ENCODE peak calls at places on chromosomes 6 and 20, in five cellular contexts. L, R, P, E and Y are unnamed samples.

GRCh38 chr6:158837684-158838625 is 18.8 kb upstream of the EZR start:
- DNase-seq in P (no peak), L (no peak), E (no peak), R (no peak), Y (no peak)

GRCh38 chr20:59515013-59515905 is 89.1 kb upstream of the PHACTR3 start:
- DNase-seq in R (peak), L (no peak), E (no peak), P (peak), Y (peak)

GRCh38 chr20:44643596-44644383 is 7.7 kb downstream of the ADA start:
- DNase-seq in P (no peak), L (no peak), E (peak), R (peak), Y (peak)

GRCh38 chr6:17907467-17908229 is 79.8 kb downstream of the KIF13A start:
- DNase-seq in E (peak), P (peak), L (peak), R (peak), Y (peak)

GRCh38 chr20:5918856-5919633 is 31.3 kb downstream of the TRMT6 start:
- DNase-seq in R (peak), E (peak), P (no peak), L (no peak), Y (peak)

GRCh38 chr20:37202267-37202943 is 23.1 kb upstream of the MROH8 start:
- DNase-seq in R (peak), L (no peak), P (peak), E (peak), Y (peak)

GRCh38 chr6:43242908-43243648 is at the start of gene TTBK1:
- DNase-seq in L (no peak), E (no peak), P (no peak), R (no peak), Y (no peak)

GRCh38 chr6:73521351-73522254 is 771 bp upstream of the EEF1A1 start:
- DNase-seq in E (no peak), L (peak), P (no peak), R (peak), Y (peak)

GRCh38 chr6:81766482-81767069 is 14.1 kb upstream of the TENT5A start:
- DNase-seq in P (no peak), L (no peak), R (no peak), E (no peak), Y (no peak)

GRCh38 chr6:34189806-34190503 is 44.1 kb upstream of the GRM4 start:
- DNase-seq in R (no peak), P (no peak), L (no peak), E (no peak), Y (no peak)

GRCh38 chr6:15343490-15344185 is 97.8 kb downstream of the JARID2 start:
- DNase-seq in P (no peak), L (no peak), R (no peak), E (no peak), Y (peak)

GRCh38 chr20:64766-65322 is 22.6 kb upstream of the DEFB125 start:
- DNase-seq in R (no peak), P (no peak), E (no peak), L (no peak), Y (no peak)

GRCh38 chr6:21348462-21349195 is 244.9 kb upstream of the SOX4 start:
- DNase-seq in R (no peak), L (no peak), E (peak), P (no peak), Y (peak)

GRCh38 chr20:12838261-12838866 is 170.4 kb upstream of the SPTLC3 start:
- DNase-seq in R (no peak), P (no peak), E (no peak), L (no peak), Y (no peak)

GRCh38 chr20:6882911-6883310 is 115.4 kb downstream of the BMP2 start:
- DNase-seq in E (no peak), R (no peak), P (no peak), L (no peak), Y (no peak)

GRCh38 chr20:3777726-3778629 is 3.3 kb downstream of the SPEF1 start:
- DNase-seq in R (peak), P (no peak), L (peak), E (no peak), Y (peak)

GRCh38 chr6:166637806-166638458 is 10.9 kb upstream of the RPS6KA2 start:
- DNase-seq in P (no peak), L (no peak), E (no peak), R (no peak), Y (no peak)

GRCh38 chr6:1787109-1787466 is 177.4 kb downstream of the FOXC1 start:
- DNase-seq in P (no peak), E (no peak), L (no peak), R (no peak), Y (no peak)

GRCh38 chr6:151022492-151022891 is 157.0 kb downstream of the MTHFD1L start:
- DNase-seq in P (no peak), R (no peak), E (no peak), L (no peak), Y (no peak)

GRCh38 chr6:53461682-53462081 is 83.2 kb downstream of the GCLC start:
- DNase-seq in L (no peak), E (no peak), P (no peak), R (no peak), Y (no peak)
- H3K4me3 ChIP-seq in L (no peak), E (no peak), P (no peak), R (no peak), Y (no peak)

GRCh38 chr20:50378170-50379000 is 131.8 kb upstream of the PTPN1 start:
- DNase-seq in R (no peak), P (no peak), E (no peak), L (no peak), Y (no peak)
- H3K27ac ChIP-seq in R (peak), P (no peak), E (peak), L (peak), Y (no peak)

DNA sequence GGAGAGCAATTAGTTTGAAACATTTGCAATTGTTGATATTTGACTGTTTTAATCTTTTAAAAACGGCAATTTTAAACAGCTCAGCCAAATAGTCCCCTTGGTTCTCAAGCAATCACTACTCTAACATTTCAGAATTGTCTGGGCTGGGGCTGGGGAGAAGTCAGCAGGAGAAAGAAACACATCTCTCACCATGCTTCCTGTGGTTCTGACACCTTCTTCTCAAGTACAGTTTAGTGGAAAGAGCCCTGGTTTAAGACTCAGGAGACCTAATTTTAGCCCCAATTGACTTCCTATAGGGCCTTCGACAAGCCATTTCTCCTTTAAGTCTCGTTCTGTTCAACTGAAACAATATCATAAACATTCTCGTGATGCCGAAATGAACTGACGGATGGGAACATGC is 168.4 kb upstream of the CDYL start:
- DNase-seq in R (no peak), L (no peak), P (no peak), E (no peak), Y (peak)
- H3K4me3 ChIP-seq in R (no peak), L (no peak), P (no peak), E (no peak), Y (no peak)

GRCh38 chr6:113828984-113829701 is 28.0 kb upstream of the MARCKS start:
- DNase-seq in R (no peak), E (no peak), L (no peak), P (no peak), Y (no peak)
- H3K27ac ChIP-seq in R (no peak), E (no peak), L (no peak), P (no peak), Y (no peak)

GRCh38 chr6:37005827-37006514 is 516 bp downstream of the FGD2 start:
- DNase-seq in E (no peak), R (no peak), P (no peak), L (no peak), Y (no peak)

GRCh38 chr6:37007340-37008043 is 2.0 kb downstream of the FGD2 start:
- DNase-seq in P (no peak), L (no peak), R (no peak), E (no peak), Y (no peak)

GRCh38 chr6:37006793-37007339 is 1.4 kb downstream of the FGD2 start:
- DNase-seq in R (no peak), P (no peak), L (no peak), E (no peak), Y (no peak)

GRCh38 chr6:37004044-37004984 is 1.1 kb upstream of the FGD2 start:
- DNase-seq in R (no peak), L (no peak), P (no peak), E (no peak), Y (no peak)

DNA sequence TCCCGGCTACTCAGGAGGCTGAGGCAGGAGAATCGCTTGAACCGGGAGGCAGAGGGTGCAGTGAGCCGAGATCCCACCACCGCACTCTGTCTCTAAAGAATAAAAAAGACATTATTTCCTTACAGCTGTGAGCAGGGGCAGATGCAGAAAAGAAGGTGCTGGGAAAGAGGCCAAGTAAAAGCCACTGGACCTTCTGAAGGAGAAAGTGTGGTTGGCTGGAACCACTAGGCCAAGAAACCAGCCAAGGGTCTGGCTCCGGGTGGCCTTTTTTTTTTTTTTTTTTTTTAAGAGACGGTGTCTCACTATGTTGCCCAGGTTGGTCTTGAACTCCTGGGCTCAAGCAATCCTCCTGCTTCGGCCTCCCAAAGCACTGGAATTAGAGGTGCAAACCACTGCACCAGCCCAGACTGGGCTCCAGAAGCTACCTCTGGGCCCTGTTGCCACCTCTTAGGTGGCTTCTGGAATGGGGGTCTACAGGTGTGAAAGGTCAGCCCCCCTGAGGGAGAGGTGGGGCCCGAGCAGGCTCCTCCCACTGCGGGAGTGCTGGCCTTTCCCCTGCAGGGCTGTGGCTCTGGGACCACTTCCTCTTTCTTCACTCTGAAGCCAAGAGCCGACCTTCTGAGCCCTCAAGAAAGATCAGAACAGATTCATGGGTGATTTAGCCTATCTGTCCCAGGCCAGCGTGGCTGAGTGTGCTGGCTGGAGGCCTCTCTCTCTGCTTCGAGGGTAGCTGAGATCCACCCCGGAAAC is at the start of gene FGD2:
- DNase-seq in R (no peak), L (no peak), E (no peak), P (no peak), Y (no peak)
- H3K4me3 ChIP-seq in R (no peak), L (peak), E (no peak), P (no peak), Y (no peak)

GRCh38 chr20:47400685-47401084 is 44.2 kb upstream of the ZMYND8 start:
- DNase-seq in P (no peak), R (no peak), E (no peak), L (no peak), Y (no peak)

GRCh38 chr20:47392015-47392720 is 35.7 kb upstream of the ZMYND8 start:
- DNase-seq in P (peak), E (no peak), R (peak), L (no peak), Y (no peak)

GRCh38 chr20:47392721-47393073 is 36.2 kb upstream of the ZMYND8 start:
- DNase-seq in R (no peak), P (no peak), E (no peak), L (no peak), Y (no peak)

GRCh38 chr20:47397652-47398301 is 41.3 kb upstream of the ZMYND8 start:
- DNase-seq in P (no peak), L (no peak), E (no peak), R (no peak), Y (no peak)

GRCh38 chr20:47396762-47397476 is 40.4 kb upstream of the ZMYND8 start:
- DNase-seq in P (no peak), E (no peak), L (no peak), R (no peak), Y (peak)
- H3K27ac ChIP-seq in P (no peak), E (no peak), L (no peak), R (peak), Y (no peak)

GRCh38 chr20:63488331-63489251 is 10.3 kb downstream of the EEF1A2 start:
- DNase-seq in P (no peak), E (no peak), L (no peak), R (no peak), Y (no peak)
- H3K4me3 ChIP-seq in P (no peak), E (no peak), L (no peak), R (no peak), Y (no peak)

DNA sequence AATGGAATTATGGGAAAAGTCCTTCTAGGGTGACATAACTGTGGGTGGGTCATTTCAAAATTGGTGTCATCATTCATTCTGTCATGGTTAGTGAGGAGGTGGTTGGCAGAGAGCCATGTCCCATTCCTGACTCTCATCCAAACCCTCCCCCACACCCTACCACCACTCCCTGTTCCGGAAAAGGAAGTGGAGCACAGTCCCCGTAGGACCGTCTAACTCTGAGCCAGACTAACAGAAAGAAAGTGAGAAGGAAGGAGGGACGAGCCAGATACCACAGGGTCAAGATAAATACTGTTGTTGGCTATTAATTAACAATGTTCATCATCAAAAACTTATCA is 4.8 kb downstream of the TRIM10 start:
- DNase-seq in L (no peak), R (peak), E (no peak), P (peak), Y (no peak)
- H3K27ac ChIP-seq in L (no peak), R (peak), E (no peak), P (no peak), Y (no peak)

GRCh38 chr6:53062369-53062639 is 2.9 kb upstream of the FBXO9 start:
- DNase-seq in E (no peak), L (no peak), P (no peak), R (no peak), Y (no peak)
- H3K4me3 ChIP-seq in E (peak), L (peak), P (peak), R (peak), Y (peak)